ENCODE peak calls at places on chromosomes 13 and 19, in seven cellular contexts. W, K, U, Y, M, J and T are unnamed samples.

GRCh38 chr19:10835089-10835753 is 791 bp downstream of the TMED1 start:
- DNase-seq in J (no peak), W (no peak), U (no peak), M (no peak), K (no peak), Y (no peak), T (no peak)

GRCh38 chr13:49305824-49306425 is 58.2 kb downstream of the CDADC1 start:
- DNase-seq in M (no peak), Y (no peak), K (no peak), W (no peak), U (no peak), J (no peak), T (no peak)

GRCh38 chr13:23570099-23570926 is at the start of gene TNFRSF19:
- DNase-seq in W (no peak), J (no peak), M (no peak), K (peak), Y (no peak), U (peak), T (no peak)

GRCh38 chr13:79659161-79659560 is 178.2 kb downstream of the NDFIP2 start:
- DNase-seq in Y (no peak), U (peak), K (no peak), M (no peak), J (no peak), W (no peak), T (no peak)

GRCh38 chr13:32581177-32581786 is 5.0 kb upstream of the PDS5B start:
- DNase-seq in Y (no peak), M (peak), U (peak), J (no peak), W (no peak), K (peak), T (no peak)

GRCh38 chr19:33376423-33376822 is 2.9 kb downstream of the CEBPG start:
- DNase-seq in U (peak), W (no peak), Y (no peak), K (peak), M (peak), J (no peak), T (no peak)

GRCh38 chr13:51785592-51786424 is 18.2 kb downstream of the DHRS12 start:
- DNase-seq in U (peak), W (no peak), J (peak), K (peak), M (peak), Y (no peak), T (no peak)

GRCh38 chr13:79531542-79532239 is 50.7 kb downstream of the NDFIP2 start:
- DNase-seq in W (no peak), U (no peak), J (no peak), M (no peak), K (no peak), Y (no peak), T (no peak)

GRCh38 chr19:16627194-16627927 is 643 bp downstream of the MED26 start:
- DNase-seq in K (peak), M (no peak), J (no peak), U (peak), W (no peak), Y (no peak), T (peak)

GRCh38 chr19:39917561-39918182 is 16.8 kb downstream of the FCGBP start:
- DNase-seq in Y (no peak), M (no peak), W (no peak), U (no peak), J (no peak), K (no peak), T (no peak)

GRCh38 chr13:80217614-80218456 is 123.1 kb downstream of the SPRY2 start:
- DNase-seq in Y (no peak), U (peak), W (no peak), K (no peak), M (no peak), J (no peak), T (no peak)

GRCh38 chr19:15452111-15453047 is 2.6 kb upstream of the WIZ start:
- DNase-seq in U (peak), W (no peak), J (no peak), M (peak), Y (no peak), K (peak), T (no peak)

GRCh38 chr13:65595881-65596280 is 1634.3 kb downstream of the PCDH9 start:
- DNase-seq in Y (no peak), U (no peak), K (peak), M (no peak), W (no peak), J (no peak), T (no peak)

GRCh38 chr13:92225861-92226260 is 827.4 kb downstream of the GPC5 start:
- DNase-seq in U (no peak), W (no peak), K (no peak), J (no peak), M (no peak), Y (no peak), T (no peak)

GRCh38 chr19:47781590-47782318 is 3.3 kb downstream of the SELENOW start:
- DNase-seq in K (no peak), J (no peak), U (peak), Y (no peak), M (no peak), W (no peak), T (no peak)

GRCh38 chr19:49954092-49954825 is 6.7 kb downstream of the SIGLEC11 start:
- DNase-seq in M (no peak), U (peak), W (no peak), Y (no peak), K (no peak), J (no peak), T (no peak)

GRCh38 chr19:54209058-54209747 is 8.5 kb downstream of the RPS9 start:
- DNase-seq in U (no peak), J (no peak), K (peak), Y (no peak), W (no peak), M (peak), T (no peak)

GRCh38 chr13:49220035-49220855 is at the start of gene MLNR:
- DNase-seq in J (peak), Y (no peak), W (no peak), K (no peak), U (peak), M (no peak), T (no peak)

GRCh38 chr13:49300716-49301589 is 53.2 kb downstream of the CDADC1 start:
- DNase-seq in J (peak), Y (peak), U (peak), K (peak), M (peak), W (peak), T (peak)

GRCh38 chr19:7992575-7992974 is 12.9 kb downstream of the ELAVL1 start:
- DNase-seq in M (no peak), U (no peak), Y (no peak), W (no peak), K (no peak), J (no peak), T (no peak)

GRCh38 chr19:28290963-28291657 is 921.8 kb downstream of the UQCRFS1 start:
- DNase-seq in U (no peak), W (no peak), Y (no peak), K (no peak), M (no peak), J (no peak), T (no peak)

GRCh38 chr13:111092685-111093084 is 22.4 kb upstream of the ARHGEF7 start:
- DNase-seq in U (no peak), W (no peak), M (no peak), J (no peak), K (no peak), Y (no peak), T (no peak)

GRCh38 chr19:39543477-39543857 is 3.5 kb upstream of the EID2 start:
- DNase-seq in Y (no peak), M (no peak), U (no peak), K (no peak), J (no peak), W (no peak), T (no peak)

GRCh38 chr19:17088552-17088951 is 13.0 kb downstream of the MYO9B start:
- DNase-seq in M (no peak), J (no peak), K (no peak), Y (no peak), W (no peak), U (no peak), T (no peak)

GRCh38 chr19:4640247-4641000 is 1.1 kb downstream of the TNFAIP8L1 start:
- DNase-seq in W (no peak), K (no peak), M (no peak), Y (no peak), J (no peak), U (no peak), T (no peak)

GRCh38 chr13:50893211-50893852 is 16.3 kb upstream of the RNASEH2B start:
- DNase-seq in J (no peak), M (no peak), W (no peak), U (no peak), K (peak), Y (no peak), T (no peak)

GRCh38 chr19:23440207-23440606 is 44.9 kb upstream of the ZNF91 start:
- DNase-seq in M (peak), K (no peak), U (no peak), J (no peak), W (no peak), Y (no peak), T (no peak)